ENCODE peak calls at places on chromosomes 5 and 9, in six cellular contexts. Q is neural progenitor cell, C is mesendoderm, A is lower lobe of right lung, F is mammary epithelial cell, W is cardiac muscle cell. O is an unnamed sample.

GRCh38 chr5:10301842-10302610 is 5.7 kb downstream of the CMBL start:
- DNase-seq in Q (no peak), C (no peak), A (peak; percentile 91), F (peak; percentile 52), W (no peak), O (peak; percentile 97)

GRCh38 chr5:170430871-170431437 is 41.8 kb upstream of the KCNMB1 start:
- DNase-seq in Q (no peak), C (no peak), A (no peak), F (no peak), W (no peak), O (no peak)

GRCh38 chr9:68530618-68531017 is 10.1 kb downstream of the TMEM252 start:
- DNase-seq in Q (peak; percentile 36), C (peak; percentile 75), A (peak; percentile 82), F (no peak), W (peak; percentile 58), O (peak; percentile 83)

GRCh38 chr5:96114736-96115466 is 153.2 kb upstream of the ELL2 start:
- DNase-seq in Q (no peak), C (no peak), A (no peak), F (peak; percentile 84), W (peak; percentile 25), O (no peak)

GRCh38 chr5:39485075-39485474 is 60.3 kb upstream of the DAB2 start:
- DNase-seq in Q (no peak), C (no peak), A (no peak), F (no peak), W (no peak), O (no peak)

GRCh38 chr9:16532681-16533450 is 337.6 kb downstream of the BNC2 start:
- DNase-seq in Q (no peak), C (no peak), A (no peak), F (peak; percentile 79), W (peak; percentile 84), O (no peak)

GRCh38 chr9:36208521-36209253 is 18.0 kb downstream of the CLTA start:
- DNase-seq in Q (no peak), C (no peak), A (no peak), F (no peak), W (peak; percentile 40), O (no peak)

GRCh38 chr5:155631116-155631515 is 617.6 kb downstream of the KIF4B start:
- DNase-seq in Q (no peak), C (peak; percentile 68), A (no peak), F (peak; percentile 87), W (no peak), O (no peak)

GRCh38 chr9:4365055-4365454 is 65.2 kb upstream of the GLIS3 start:
- DNase-seq in Q (no peak), C (no peak), A (no peak), F (no peak), W (no peak), O (no peak)

GRCh38 chr5:150600951-150601773 is 39.3 kb upstream of the SYNPO start:
- DNase-seq in Q (no peak), C (no peak), A (peak; percentile 43), F (peak; percentile 18), W (peak; percentile 31), O (no peak)

GRCh38 chr5:130066644-130067043 is 162.4 kb downstream of the CHSY3 start:
- DNase-seq in Q (no peak), C (no peak), A (no peak), F (no peak), W (peak; percentile 75), O (no peak)

GRCh38 chr5:151684690-151685361 is 1.9 kb downstream of the SPARC start:
- DNase-seq in Q (peak; percentile 72), C (peak; percentile 99), A (no peak), F (peak; percentile 88), W (peak; percentile 96), O (peak; percentile 88)

GRCh38 chr9:107932601-107933000 is 443.0 kb upstream of the KLF4 start:
- DNase-seq in Q (no peak), C (no peak), A (no peak), F (no peak), W (peak; percentile 14), O (no peak)

GRCh38 chr9:125438506-125439433 is 177.1 kb downstream of the GAPVD1 start:
- DNase-seq in Q (no peak), C (no peak), A (no peak), F (no peak), W (no peak), O (no peak)

GRCh38 chr9:110892689-110893088 is 145.6 kb downstream of the LPAR1 start:
- DNase-seq in Q (no peak), C (no peak), A (no peak), F (no peak), W (no peak), O (no peak)

GRCh38 chr5:178389796-178390195 is 157.2 kb upstream of the PHYKPL start:
- DNase-seq in Q (peak; percentile 46), C (no peak), A (peak; percentile 38), F (no peak), W (no peak), O (no peak)

GRCh38 chr9:22214497-22215031 is 205.5 kb upstream of the CDKN2B start:
- DNase-seq in Q (no peak), C (no peak), A (no peak), F (peak; percentile 35), W (no peak), O (no peak)

GRCh38 chr5:31317642-31318041 is 124.2 kb downstream of the CDH6 start:
- DNase-seq in Q (peak; percentile 52), C (peak; percentile 57), A (no peak), F (no peak), W (no peak), O (no peak)

GRCh38 chr9:37433754-37434435 is 11.4 kb downstream of the GRHPR start:
- DNase-seq in Q (peak; percentile 63), C (peak; percentile 46), A (no peak), F (no peak), W (no peak), O (no peak)

GRCh38 chr5:180373475-180374269 is 20.5 kb upstream of the GFPT2 start:
- DNase-seq in Q (no peak), C (no peak), A (no peak), F (no peak), W (no peak), O (no peak)

GRCh38 chr9:133335924-133336811 is at the start of gene SURF6:
- DNase-seq in Q (peak; percentile 97), C (peak; percentile 97), A (peak; percentile 95), F (peak; percentile 91), W (peak; percentile 92), O (peak; percentile 91)

GRCh38 chr5:67815455-67816391 is 399.8 kb upstream of the PIK3R1 start:
- DNase-seq in Q (no peak), C (no peak), A (no peak), F (peak; percentile 78), W (peak; percentile 16), O (no peak)
- H3K4me3 ChIP-seq in Q (no peak overlapping the region), C (no peak overlapping the region), A (no peak overlapping the region), F (no peak overlapping the region), W (no peak overlapping the region), O (no peak overlapping the region)

GRCh38 chr9:91949946-91950664 is at the start of gene ROR2:
- DNase-seq in Q (peak; percentile 94), C (peak; percentile 87), A (peak; percentile 66), F (peak; percentile 66), W (peak; percentile 88), O (peak; percentile 74)
- H3K4me3 ChIP-seq in Q (peak within 1 kb of the TSS; percentile 70), C (peak within 1 kb of the TSS; percentile 84), A (peak within 1 kb of the TSS; percentile 59), F (peak within 1 kb of the TSS; percentile 31), W (peak within 1 kb of the TSS; percentile 98), O (no peak within 1 kb of the TSS)

DNA sequence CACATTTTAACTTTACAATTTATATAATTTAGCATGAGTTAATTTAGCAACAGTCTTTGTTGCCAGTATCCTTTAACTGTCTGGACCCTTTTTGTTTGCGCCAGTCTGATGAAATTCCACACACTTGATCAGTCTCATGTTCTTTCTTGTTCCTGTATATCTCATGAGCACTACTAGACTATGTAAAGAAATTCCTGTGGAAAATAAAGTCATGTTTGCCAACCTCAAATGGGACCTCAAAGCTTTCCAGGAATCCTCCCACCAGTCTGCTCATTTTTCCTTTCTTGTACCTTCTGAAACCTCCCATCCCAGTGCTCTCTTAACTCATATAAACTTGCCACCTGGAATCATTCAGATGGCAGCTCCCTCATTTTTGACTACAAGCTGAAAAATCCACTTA is 8.0 kb downstream of the DMXL1 start:
- DNase-seq in Q (no peak), C (no peak), A (no peak), F (peak; percentile 59), W (peak; percentile 74), O (no peak)
- H3K4me3 ChIP-seq in Q (no peak overlapping the region), C (no peak overlapping the region), A (no peak overlapping the region), F (no peak overlapping the region), W (no peak overlapping the region), O (no peak overlapping the region)

GRCh38 chr5:140877262-140877581 is 2.1 kb downstream of the PCDHA12 start:
- DNase-seq in Q (no peak), C (no peak), A (no peak), F (no peak), W (no peak), O (no peak)

GRCh38 chr5:140883373-140883772 is 1.4 kb downstream of the PCDHA13 start:
- DNase-seq in Q (no peak), C (no peak), A (peak; percentile 41), F (no peak), W (no peak), O (no peak)

GRCh38 chr5:140883927-140884697 is 2.2 kb downstream of the PCDHA13 start:
- DNase-seq in Q (no peak), C (no peak), A (peak; percentile 34), F (no peak), W (no peak), O (no peak)

GRCh38 chr5:140881889-140882590 is at the start of gene PCDHA13:
- DNase-seq in Q (peak; percentile 57), C (no peak), A (peak; percentile 41), F (peak; percentile 51), W (peak; percentile 5), O (no peak)

DNA sequence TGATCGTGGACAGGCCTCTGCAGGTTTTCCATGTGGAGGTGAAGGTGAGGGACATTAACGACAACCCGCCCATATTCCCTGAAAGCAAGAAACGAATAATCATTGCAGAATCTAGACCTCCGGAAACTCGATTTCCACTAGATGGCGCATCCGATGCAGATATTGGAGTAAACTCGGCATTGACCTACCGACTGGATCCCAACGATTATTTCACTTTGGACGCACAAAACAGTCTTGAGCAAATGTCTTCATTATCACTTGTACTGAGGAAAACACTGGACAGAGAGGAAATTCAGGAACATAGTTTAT is 621 bp downstream of the PCDHA13 start:
- DNase-seq in Q (peak; percentile 52), C (peak; percentile 77), A (no peak), F (peak; percentile 49), W (no peak), O (no peak)
- H3K4me3 ChIP-seq in Q (peak overlapping the region; percentile 44), C (no peak overlapping the region), A (peak overlapping the region; percentile 37), F (no peak overlapping the region), W (no peak overlapping the region), O (no peak overlapping the region)

O was measured in adrenal gland.